ENCODE peak calls at places on chromosomes 5 and 9, in five cellular contexts. S, X, G, J and O are unnamed samples.

GRCh38 chr5:122772446-122772845 is 2.4 kb upstream of the SNX2 start:
- DNase-seq in G (no peak), J (no peak), S (no peak), X (no peak), O (no peak)

GRCh38 chr9:75462866-75463265 is 374.6 kb downstream of the OSTF1 start:
- DNase-seq in J (no peak), G (no peak), S (no peak), X (no peak), O (peak; percentile 30)

GRCh38 chr5:91641730-91642350 is 258.7 kb upstream of the ARRDC3 start:
- DNase-seq in G (peak; percentile 4), S (no peak), X (no peak), J (no peak), O (peak; percentile 5)

GRCh38 chr5:1793301-1793740 is 6.3 kb downstream of the MRPL36 start:
- DNase-seq in J (peak; percentile 72), S (peak; percentile 32), G (no peak), X (peak; percentile 18), O (no peak)

GRCh38 chr5:16618138-16618897 is 1.5 kb upstream of the RETREG1 start:
- DNase-seq in X (no peak), G (no peak), S (no peak), J (no peak), O (no peak)

GRCh38 chr5:57172466-57172961 is 1.3 kb upstream of the GPBP1 start:
- DNase-seq in X (no peak), S (no peak), G (no peak), J (no peak), O (no peak)

GRCh38 chr9:78101247-78101646 is 69.6 kb upstream of the GNAQ start:
- DNase-seq in X (no peak), S (no peak), G (no peak), J (no peak), O (no peak)

GRCh38 chr9:72338631-72339030 is 26.4 kb downstream of the ZFAND5 start:
- DNase-seq in X (no peak), J (no peak), G (no peak), S (no peak), O (no peak)

GRCh38 chr5:150412319-150413175 is at the start of gene CD74:
- DNase-seq in G (peak; percentile 34), S (peak; percentile 86), J (peak; percentile 97), X (peak; percentile 85), O (peak; percentile 84)

GRCh38 chr5:1834721-1835425 is 33.7 kb downstream of the NDUFS6 start:
- DNase-seq in X (no peak), S (no peak), G (no peak), J (peak; percentile 56), O (no peak)

GRCh38 chr5:60522299-60522915 is 177.6 kb downstream of the DEPDC1B start:
- DNase-seq in J (no peak), X (no peak), S (no peak), G (no peak), O (no peak)